ENCODE peak calls at places on chromosomes 2 and 18, in eight cellular contexts. M is EH; W is HS-5; Q is NCI-H1694; I is endothelial cell; O is HT1080; B is activated CD4-positive, alpha-beta T cell treated with anti-CD3 and anti-CD28 coated beads, Interleukin-2, amount 50 U/mL, for 24 hours; D is midbrain. H is an unnamed sample.
A peak's percentile ranks its signal among the peaks of the same experiment; 100 is the strongest.

GRCh38 chr2:241848761-241849615 is 9.7 kb downstream of the PDCD1 start:
- DNase-seq in Q (no peak), B (no peak), D (no peak), M (no peak), W (no peak), O (no peak), I (no peak), H (no peak)

GRCh38 chr18:57797209-57797651 is 5.9 kb downstream of the ATP8B1 start:
- DNase-seq in I (no peak), M (no peak), D (no peak), Q (no peak), W (no peak), B (no peak), O (no peak), H (no peak)

GRCh38 chr18:46161721-46162421 is 57.7 kb downstream of the HAUS1 start:
- DNase-seq in Q (no peak), B (no peak), M (no peak), W (no peak), O (no peak), D (no peak), I (no peak), H (no peak)

GRCh38 chr2:171564463-171564862 is 42.2 kb downstream of the CYBRD1 start:
- DNase-seq in D (no peak), Q (no peak), W (no peak), M (peak; percentile 32), B (no peak), O (no peak), I (no peak), H (peak; percentile 66)

GRCh38 chr2:124024491-124025348 is at the start of gene CNTNAP5:
- DNase-seq in W (no peak), O (peak; percentile 65), Q (peak; percentile 52), B (no peak), I (peak; percentile 89), M (peak; percentile 40), D (peak; percentile 50), H (peak; percentile 69)

GRCh38 chr2:153477641-153478288 is 797 bp downstream of the RPRM start:
- DNase-seq in M (no peak), W (no peak), Q (no peak), I (peak; percentile 24), D (no peak), O (no peak), B (no peak), H (no peak)

GRCh38 chr2:190098851-190099250 is 36.3 kb upstream of the MSTN start:
- DNase-seq in W (no peak), Q (no peak), O (no peak), B (no peak), M (no peak), I (no peak), D (no peak), H (no peak)

GRCh38 chr2:85561280-85562212 is at the start of gene GGCX:
- DNase-seq in D (peak; percentile 94), I (peak; percentile 95), O (peak; percentile 90), Q (peak; percentile 88), M (peak; percentile 91), W (no peak), B (peak; percentile 91), H (peak; percentile 92)

GRCh38 chr2:214019973-214020345 is 390.9 kb upstream of the VWC2L start:
- DNase-seq in B (no peak), O (no peak), I (no peak), M (no peak), Q (no peak), W (no peak), D (no peak), H (no peak)

GRCh38 chr2:74554821-74555531 is 456 bp downstream of the DOK1 start:
- DNase-seq in I (peak; percentile 48), Q (no peak), B (no peak), W (no peak), D (no peak), O (peak; percentile 50), M (peak; percentile 52), H (no peak)

GRCh38 chr2:2057125-2057721 is 273.9 kb downstream of the MYT1L start:
- DNase-seq in D (no peak), B (peak; percentile 62), I (peak; percentile 15), O (peak; percentile 80), W (no peak), Q (no peak), M (peak; percentile 30), H (peak; percentile 9)

GRCh38 chr18:11868230-11868629 is 17.0 kb downstream of the CHMP1B start:
- DNase-seq in M (no peak), Q (no peak), W (no peak), I (no peak), O (no peak), B (no peak), D (no peak), H (no peak)

GRCh38 chr18:37487400-37487831 is 78.2 kb downstream of the CELF4 start:
- DNase-seq in Q (no peak), D (no peak), I (peak; percentile 10), B (no peak), O (no peak), W (no peak), M (no peak), H (no peak)

GRCh38 chr2:236607471-236608307 is 38.1 kb downstream of the ACKR3 start:
- DNase-seq in I (no peak), M (peak; percentile 60), O (peak; percentile 26), W (no peak), B (no peak), D (no peak), Q (no peak), H (no peak)

H was measured in T47D.